ENCODE peak calls at places on chromosomes 7 and 10, in five cellular contexts. V is RCC 7860, I is left cardiac atrium, H is DMS153, E is Peyer's patch. G is an unnamed sample.

GRCh38 chr7:80659120-80660055 is 20.9 kb downstream of the CD36 start:
- DNase-seq in V (peak), I (no peak), H (no peak), E (no peak), G (no peak)

GRCh38 chr10:84846646-84847045 is 518.3 kb downstream of the CCSER2 start:
- DNase-seq in V (no peak), I (no peak), H (no peak), E (no peak), G (no peak)

GRCh38 chr7:5417106-5418071 is 6.2 kb downstream of the TNRC18 start:
- DNase-seq in V (no peak), I (no peak), H (no peak), E (no peak), G (peak)

GRCh38 chr10:126924915-126925300 is 19.7 kb downstream of the DOCK1 start:
- DNase-seq in V (no peak), I (no peak), H (no peak), E (no peak), G (no peak)

GRCh38 chr7:36653671-36654355 is 70.5 kb downstream of the AOAH start:
- DNase-seq in V (no peak), I (no peak), H (no peak), E (no peak), G (no peak)

GRCh38 chr7:98771519-98772241 is 98.1 kb downstream of the TMEM130 start:
- DNase-seq in V (no peak), I (no peak), H (no peak), E (no peak), G (no peak)

GRCh38 chr7:92768501-92769360 is 67.6 kb downstream of the CDK6 start:
- DNase-seq in V (no peak), I (no peak), H (peak), E (no peak), G (no peak)

GRCh38 chr7:43602271-43602670 is 19.4 kb downstream of the STK17A start:
- DNase-seq in V (no peak), I (no peak), H (no peak), E (no peak), G (no peak)

GRCh38 chr10:72081772-72082590 is 6.4 kb downstream of the SPOCK2 start:
- DNase-seq in V (no peak), I (no peak), H (no peak), E (no peak), G (peak)

GRCh38 chr10:121675344-121675743 is 77.1 kb upstream of the FGFR2 start:
- DNase-seq in V (no peak), I (no peak), H (no peak), E (no peak), G (no peak)

GRCh38 chr7:142788303-142789286 is 17.8 kb downstream of the PRSS2 start:
- DNase-seq in V (no peak), I (no peak), H (no peak), E (no peak), G (no peak)

GRCh38 chr10:6191147-6191546 is 11.6 kb upstream of the PFKFB3 start:
- DNase-seq in V (no peak), I (no peak), H (no peak), E (no peak), G (no peak)

GRCh38 chr7:18499407-18500197 is 4.1 kb downstream of the HDAC9 start:
- DNase-seq in V (no peak), I (peak), H (no peak), E (no peak), G (peak)

GRCh38 chr10:71375954-71376353 is 20.8 kb upstream of the CDH23 start:
- DNase-seq in V (no peak), I (no peak), H (no peak), E (no peak), G (no peak)

GRCh38 chr10:6689036-6689435 is 109.0 kb upstream of the PRKCQ start:
- DNase-seq in V (no peak), I (no peak), H (no peak), E (no peak), G (no peak)

GRCh38 chr7:117470777-117471176 is 9.0 kb upstream of the CFTR start:
- DNase-seq in V (no peak), I (peak), H (no peak), E (peak), G (peak)

GRCh38 chr7:40885503-40885902 is 750.7 kb downstream of the SUGCT start:
- DNase-seq in V (peak), I (no peak), H (no peak), E (no peak), G (no peak)

GRCh38 chr10:16384064-16384463 is 52.7 kb upstream of the PTER start:
- DNase-seq in V (no peak), I (no peak), H (no peak), E (no peak), G (no peak)

GRCh38 chr10:5040781-5041470 is 37.3 kb upstream of the AKR1C2 start:
- DNase-seq in V (peak), I (no peak), H (no peak), E (no peak), G (no peak)

GRCh38 chr7:96116173-96116572 is 205.7 kb downstream of the SLC25A13 start:
- DNase-seq in V (no peak), I (no peak), H (no peak), E (no peak), G (no peak)

GRCh38 chr10:69318997-69319727 is 40.9 kb downstream of the HK1 start:
- DNase-seq in V (peak), I (peak), H (no peak), E (peak), G (peak)

G was measured in stomach.